ENCODE peak calls at places on chromosomes 2 and 18, in eight cellular contexts. One of them, this sample, is unnamed.

GRCh38 chr18:79575891-79576685 is 103.5 kb upstream of the CTDP1 start:
- DNase-seq in fibroblast of lung: peak
- DNase-seq in coronary artery: peak
- DNase-seq in psoas muscle: peak
- DNase-seq in thoracic aorta: no peak
- DNase-seq in kidney: peak
- DNase-seq in mucosa of descending colon: peak
- DNase-seq in pancreas: peak
- DNase-seq in this sample: no peak

GRCh38 chr2:144516981-144517824 is 2.7 kb downstream of the ZEB2 start:
- DNase-seq in fibroblast of lung: peak
- DNase-seq in coronary artery: peak
- DNase-seq in psoas muscle: peak
- DNase-seq in thoracic aorta: no peak
- DNase-seq in kidney: peak
- DNase-seq in mucosa of descending colon: no peak
- DNase-seq in pancreas: peak
- DNase-seq in this sample: no peak

GRCh38 chr2:32715981-32716380 is 88.1 kb downstream of the TTC27 start:
- DNase-seq in fibroblast of lung: peak
- DNase-seq in coronary artery: no peak
- DNase-seq in psoas muscle: no peak
- DNase-seq in thoracic aorta: no peak
- DNase-seq in kidney: no peak
- DNase-seq in mucosa of descending colon: no peak
- DNase-seq in pancreas: no peak
- DNase-seq in this sample: no peak

GRCh38 chr18:47247833-47248609 is 3.4 kb downstream of the SKOR2 start:
- DNase-seq in fibroblast of lung: no peak
- DNase-seq in coronary artery: no peak
- DNase-seq in psoas muscle: no peak
- DNase-seq in thoracic aorta: no peak
- DNase-seq in kidney: no peak
- DNase-seq in mucosa of descending colon: no peak
- DNase-seq in pancreas: no peak
- DNase-seq in this sample: no peak

GRCh38 chr2:137813176-137813575 is 151.1 kb upstream of the HNMT start:
- DNase-seq in fibroblast of lung: no peak
- DNase-seq in coronary artery: no peak
- DNase-seq in psoas muscle: no peak
- DNase-seq in thoracic aorta: no peak
- DNase-seq in kidney: no peak
- DNase-seq in mucosa of descending colon: no peak
- DNase-seq in pancreas: no peak
- DNase-seq in this sample: no peak

GRCh38 chr2:182240862-182241371 is 185.9 kb downstream of the PDE1A start:
- DNase-seq in fibroblast of lung: peak
- DNase-seq in coronary artery: no peak
- DNase-seq in psoas muscle: no peak
- DNase-seq in thoracic aorta: no peak
- DNase-seq in kidney: no peak
- DNase-seq in mucosa of descending colon: peak
- DNase-seq in pancreas: no peak
- DNase-seq in this sample: peak

GRCh38 chr2:11129598-11130449 is 25.4 kb upstream of the SLC66A3 start:
- DNase-seq in fibroblast of lung: peak
- DNase-seq in coronary artery: no peak
- DNase-seq in psoas muscle: no peak
- DNase-seq in thoracic aorta: no peak
- DNase-seq in kidney: peak
- DNase-seq in mucosa of descending colon: peak
- DNase-seq in pancreas: peak
- DNase-seq in this sample: peak

GRCh38 chr2:109300582-109300981 is 171.6 kb downstream of the SH3RF3 start:
- DNase-seq in fibroblast of lung: no peak
- DNase-seq in coronary artery: no peak
- DNase-seq in psoas muscle: no peak
- DNase-seq in thoracic aorta: no peak
- DNase-seq in kidney: no peak
- DNase-seq in mucosa of descending colon: no peak
- DNase-seq in pancreas: no peak
- DNase-seq in this sample: peak

GRCh38 chr2:76283355-76283754 is 572.6 kb upstream of the GCFC2 start:
- DNase-seq in fibroblast of lung: no peak
- DNase-seq in coronary artery: no peak
- DNase-seq in psoas muscle: no peak
- DNase-seq in thoracic aorta: no peak
- DNase-seq in kidney: no peak
- DNase-seq in mucosa of descending colon: no peak
- DNase-seq in pancreas: no peak
- DNase-seq in this sample: no peak

GRCh38 chr2:130252880-130253645 is 54.8 kb upstream of the TUBA3E start:
- DNase-seq in fibroblast of lung: no peak
- DNase-seq in coronary artery: no peak
- DNase-seq in psoas muscle: no peak
- DNase-seq in thoracic aorta: no peak
- DNase-seq in kidney: peak
- DNase-seq in mucosa of descending colon: peak
- DNase-seq in pancreas: no peak
- DNase-seq in this sample: no peak
- H3K4me3 ChIP-seq in fibroblast of lung: peak
- H3K4me3 ChIP-seq in coronary artery: no peak
- H3K4me3 ChIP-seq in psoas muscle: peak
- H3K4me3 ChIP-seq in thoracic aorta: no peak
- H3K4me3 ChIP-seq in kidney: no peak
- H3K4me3 ChIP-seq in mucosa of descending colon: no peak
- H3K4me3 ChIP-seq in pancreas: peak
- H3K4me3 ChIP-seq in this sample: no peak

GRCh38 chr2:71455011-71455740 is 1.8 kb downstream of the DYSF start:
- DNase-seq in fibroblast of lung: no peak
- DNase-seq in coronary artery: no peak
- DNase-seq in psoas muscle: no peak
- DNase-seq in thoracic aorta: no peak
- DNase-seq in kidney: no peak
- DNase-seq in mucosa of descending colon: no peak
- DNase-seq in pancreas: no peak
- DNase-seq in this sample: no peak

GRCh38 chr2:71454221-71455010 is 1.1 kb downstream of the DYSF start:
- DNase-seq in fibroblast of lung: no peak
- DNase-seq in coronary artery: no peak
- DNase-seq in psoas muscle: peak
- DNase-seq in thoracic aorta: no peak
- DNase-seq in kidney: no peak
- DNase-seq in mucosa of descending colon: no peak
- DNase-seq in pancreas: no peak
- DNase-seq in this sample: no peak

GRCh38 chr2:71451695-71452094 is 1.7 kb upstream of the DYSF start:
- DNase-seq in fibroblast of lung: no peak
- DNase-seq in coronary artery: no peak
- DNase-seq in psoas muscle: no peak
- DNase-seq in thoracic aorta: no peak
- DNase-seq in kidney: no peak
- DNase-seq in mucosa of descending colon: no peak
- DNase-seq in pancreas: no peak
- DNase-seq in this sample: no peak

GRCh38 chr2:71453404-71454220 is at the start of gene DYSF:
- DNase-seq in fibroblast of lung: peak
- DNase-seq in coronary artery: no peak
- DNase-seq in psoas muscle: peak
- DNase-seq in thoracic aorta: no peak
- DNase-seq in kidney: peak
- DNase-seq in mucosa of descending colon: peak
- DNase-seq in pancreas: peak
- DNase-seq in this sample: no peak

GRCh38 chr2:71452565-71452964 is 796 bp upstream of the DYSF start:
- DNase-seq in fibroblast of lung: peak
- DNase-seq in coronary artery: no peak
- DNase-seq in psoas muscle: peak
- DNase-seq in thoracic aorta: no peak
- DNase-seq in kidney: no peak
- DNase-seq in mucosa of descending colon: no peak
- DNase-seq in pancreas: no peak
- DNase-seq in this sample: peak
- H3K4me3 ChIP-seq in fibroblast of lung: no peak
- H3K4me3 ChIP-seq in coronary artery: no peak
- H3K4me3 ChIP-seq in psoas muscle: peak
- H3K4me3 ChIP-seq in thoracic aorta: peak
- H3K4me3 ChIP-seq in kidney: no peak
- H3K4me3 ChIP-seq in mucosa of descending colon: no peak
- H3K4me3 ChIP-seq in pancreas: no peak
- H3K4me3 ChIP-seq in this sample: no peak

GRCh38 chr2:235328991-235329390 is 164.9 kb upstream of the AGAP1 start:
- DNase-seq in fibroblast of lung: no peak
- DNase-seq in coronary artery: no peak
- DNase-seq in psoas muscle: no peak
- DNase-seq in thoracic aorta: no peak
- DNase-seq in kidney: no peak
- DNase-seq in mucosa of descending colon: no peak
- DNase-seq in pancreas: no peak
- DNase-seq in this sample: no peak
- H3K4me3 ChIP-seq in fibroblast of lung: no peak
- H3K4me3 ChIP-seq in coronary artery: no peak
- H3K4me3 ChIP-seq in psoas muscle: no peak
- H3K4me3 ChIP-seq in thoracic aorta: no peak
- H3K4me3 ChIP-seq in kidney: no peak
- H3K4me3 ChIP-seq in mucosa of descending colon: no peak
- H3K4me3 ChIP-seq in pancreas: no peak
- H3K4me3 ChIP-seq in this sample: no peak

GRCh38 chr2:74078467-74078866 is 69.2 kb downstream of the BOLA3 start:
- DNase-seq in fibroblast of lung: no peak
- DNase-seq in coronary artery: no peak
- DNase-seq in psoas muscle: no peak
- DNase-seq in thoracic aorta: no peak
- DNase-seq in kidney: no peak
- DNase-seq in mucosa of descending colon: no peak
- DNase-seq in pancreas: no peak
- DNase-seq in this sample: no peak

GRCh38 chr2:74079522-74080341 is 68.0 kb downstream of the BOLA3 start:
- DNase-seq in fibroblast of lung: no peak
- DNase-seq in coronary artery: no peak
- DNase-seq in psoas muscle: no peak
- DNase-seq in thoracic aorta: no peak
- DNase-seq in kidney: no peak
- DNase-seq in mucosa of descending colon: no peak
- DNase-seq in pancreas: no peak
- DNase-seq in this sample: no peak

GRCh38 chr2:74081030-74081429 is 66.7 kb downstream of the BOLA3 start:
- DNase-seq in fibroblast of lung: no peak
- DNase-seq in coronary artery: no peak
- DNase-seq in psoas muscle: no peak
- DNase-seq in thoracic aorta: no peak
- DNase-seq in kidney: no peak
- DNase-seq in mucosa of descending colon: no peak
- DNase-seq in pancreas: no peak
- DNase-seq in this sample: no peak

GRCh38 chr2:74080346-74080745 is 67.4 kb downstream of the BOLA3 start:
- DNase-seq in fibroblast of lung: no peak
- DNase-seq in coronary artery: no peak
- DNase-seq in psoas muscle: no peak
- DNase-seq in thoracic aorta: no peak
- DNase-seq in kidney: no peak
- DNase-seq in mucosa of descending colon: no peak
- DNase-seq in pancreas: no peak
- DNase-seq in this sample: no peak

GRCh38 chr2:74077636-74078035 is 70.1 kb downstream of the BOLA3 start:
- DNase-seq in fibroblast of lung: no peak
- DNase-seq in coronary artery: no peak
- DNase-seq in psoas muscle: no peak
- DNase-seq in thoracic aorta: no peak
- DNase-seq in kidney: no peak
- DNase-seq in mucosa of descending colon: no peak
- DNase-seq in pancreas: no peak
- DNase-seq in this sample: no peak
- H3K4me3 ChIP-seq in fibroblast of lung: no peak
- H3K4me3 ChIP-seq in coronary artery: no peak
- H3K4me3 ChIP-seq in psoas muscle: no peak
- H3K4me3 ChIP-seq in thoracic aorta: no peak
- H3K4me3 ChIP-seq in kidney: no peak
- H3K4me3 ChIP-seq in mucosa of descending colon: no peak
- H3K4me3 ChIP-seq in pancreas: no peak
- H3K4me3 ChIP-seq in this sample: no peak

DNA sequence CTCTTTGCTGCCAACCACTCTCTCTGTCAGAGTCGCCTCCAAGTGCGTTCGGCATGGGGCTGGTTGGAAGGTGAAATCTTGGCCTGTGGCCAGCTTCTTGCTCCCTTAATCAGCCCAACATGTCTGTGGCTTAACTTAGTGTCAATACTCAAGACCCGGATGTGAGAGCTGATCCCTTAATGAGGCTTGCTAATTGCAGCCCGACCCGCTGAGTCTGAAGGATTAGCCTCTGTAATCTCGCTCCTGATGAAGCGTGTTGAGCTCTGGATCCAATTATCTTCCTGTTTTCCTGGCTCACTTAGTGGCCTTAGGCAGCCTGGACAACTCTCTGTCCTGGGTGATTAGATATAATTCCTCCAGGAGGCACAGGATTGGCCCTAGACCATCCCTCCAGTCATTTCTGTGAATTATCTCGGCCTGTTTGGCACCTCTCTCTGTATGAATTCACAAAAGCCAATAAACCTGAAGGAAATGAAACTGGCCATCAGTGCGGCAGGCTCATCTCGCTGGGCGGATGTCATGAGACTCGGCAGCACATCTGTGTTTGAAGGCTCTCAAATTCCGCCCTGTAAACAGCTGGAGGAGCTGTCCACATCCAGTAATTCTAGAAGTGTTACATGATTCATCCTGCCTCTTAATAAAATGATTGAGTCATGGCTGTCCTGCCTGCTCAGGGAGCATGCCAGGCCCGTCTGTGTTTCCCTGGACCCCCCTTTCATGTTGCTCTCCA is 38.5 kb downstream of the ACOXL start:
- DNase-seq in fibroblast of lung: peak
- DNase-seq in coronary artery: no peak
- DNase-seq in psoas muscle: peak
- DNase-seq in thoracic aorta: no peak
- DNase-seq in kidney: no peak
- DNase-seq in mucosa of descending colon: no peak
- DNase-seq in pancreas: no peak
- DNase-seq in this sample: no peak
- H3K4me3 ChIP-seq in fibroblast of lung: no peak
- H3K4me3 ChIP-seq in coronary artery: peak
- H3K4me3 ChIP-seq in psoas muscle: peak
- H3K4me3 ChIP-seq in thoracic aorta: no peak
- H3K4me3 ChIP-seq in kidney: peak
- H3K4me3 ChIP-seq in mucosa of descending colon: no peak
- H3K4me3 ChIP-seq in pancreas: no peak
- H3K4me3 ChIP-seq in this sample: no peak